ENCODE peak calls at places on chromosomes 3 and 15, in ten cellular contexts. One of them, this sample, is unnamed.
A peak's percentile ranks its signal among the peaks of the same experiment; 100 is the strongest.

GRCh38 chr3:35602395-35602936 is 36.9 kb upstream of the ARPP21 start:
- DNase-seq in Panc1: no peak
- DNase-seq in right lobe of liver: no peak
- DNase-seq in WERI-Rb-1: no peak
- DNase-seq in breast epithelium: no peak
- DNase-seq in body of pancreas: no peak
- DNase-seq in mucosa of descending colon: no peak
- DNase-seq in spleen: no peak
- DNase-seq in BE2C: no peak
- DNase-seq in neural progenitor cell: no peak
- DNase-seq in this sample: no peak

GRCh38 chr15:71802770-71803169 is 7.6 kb upstream of the NR2E3 start:
- DNase-seq in breast epithelium: no peak
- DNase-seq in WERI-Rb-1: no peak
- DNase-seq in spleen: no peak
- DNase-seq in neural progenitor cell: peak; percentile 47
- DNase-seq in BE2C: no peak
- DNase-seq in Panc1: no peak
- DNase-seq in mucosa of descending colon: no peak
- DNase-seq in body of pancreas: peak; percentile 36
- DNase-seq in right lobe of liver: no peak
- DNase-seq in this sample: no peak

GRCh38 chr3:78918361-78919020 is 849.3 kb downstream of the ROBO1 start:
- DNase-seq in spleen: no peak
- DNase-seq in mucosa of descending colon: no peak
- DNase-seq in body of pancreas: no peak
- DNase-seq in Panc1: no peak
- DNase-seq in right lobe of liver: no peak
- DNase-seq in WERI-Rb-1: no peak
- DNase-seq in neural progenitor cell: no peak
- DNase-seq in BE2C: no peak
- DNase-seq in breast epithelium: no peak
- DNase-seq in this sample: no peak

GRCh38 chr15:96337991-96338771 is 7.7 kb downstream of the NR2F2 start:
- DNase-seq in right lobe of liver: no peak
- DNase-seq in breast epithelium: no peak
- DNase-seq in neural progenitor cell: peak; percentile 4
- DNase-seq in body of pancreas: no peak
- DNase-seq in spleen: no peak
- DNase-seq in WERI-Rb-1: no peak
- DNase-seq in Panc1: no peak
- DNase-seq in BE2C: no peak
- DNase-seq in mucosa of descending colon: no peak
- DNase-seq in this sample: no peak

GRCh38 chr3:132726341-132726823 is 4.2 kb upstream of the NPHP3 start:
- DNase-seq in Panc1: no peak
- DNase-seq in body of pancreas: no peak
- DNase-seq in spleen: no peak
- DNase-seq in BE2C: no peak
- DNase-seq in breast epithelium: no peak
- DNase-seq in WERI-Rb-1: no peak
- DNase-seq in mucosa of descending colon: no peak
- DNase-seq in right lobe of liver: no peak
- DNase-seq in neural progenitor cell: peak; percentile 38
- DNase-seq in this sample: no peak

GRCh38 chr15:41104234-41104633 is 11.8 kb downstream of the INO80 start:
- DNase-seq in spleen: no peak
- DNase-seq in WERI-Rb-1: no peak
- DNase-seq in right lobe of liver: no peak
- DNase-seq in mucosa of descending colon: no peak
- DNase-seq in breast epithelium: no peak
- DNase-seq in body of pancreas: no peak
- DNase-seq in BE2C: no peak
- DNase-seq in neural progenitor cell: no peak
- DNase-seq in Panc1: no peak
- DNase-seq in this sample: no peak

GRCh38 chr3:89246326-89246725 is 138.9 kb downstream of the EPHA3 start:
- DNase-seq in body of pancreas: no peak
- DNase-seq in BE2C: no peak
- DNase-seq in mucosa of descending colon: no peak
- DNase-seq in spleen: no peak
- DNase-seq in Panc1: no peak
- DNase-seq in right lobe of liver: no peak
- DNase-seq in neural progenitor cell: peak; percentile 68
- DNase-seq in WERI-Rb-1: peak; percentile 18
- DNase-seq in breast epithelium: no peak
- DNase-seq in this sample: no peak

GRCh38 chr3:181402347-181402746 is 309.4 kb upstream of the SOX2 start:
- DNase-seq in body of pancreas: no peak
- DNase-seq in right lobe of liver: no peak
- DNase-seq in BE2C: no peak
- DNase-seq in mucosa of descending colon: peak; percentile 61
- DNase-seq in breast epithelium: no peak
- DNase-seq in spleen: no peak
- DNase-seq in neural progenitor cell: no peak
- DNase-seq in WERI-Rb-1: no peak
- DNase-seq in Panc1: no peak
- DNase-seq in this sample: no peak

GRCh38 chr3:167031364-167032049 is 348.6 kb downstream of the ZBBX start:
- DNase-seq in breast epithelium: no peak
- DNase-seq in Panc1: no peak
- DNase-seq in BE2C: no peak
- DNase-seq in mucosa of descending colon: no peak
- DNase-seq in right lobe of liver: no peak
- DNase-seq in body of pancreas: no peak
- DNase-seq in WERI-Rb-1: peak; percentile 41
- DNase-seq in neural progenitor cell: no peak
- DNase-seq in spleen: no peak
- DNase-seq in this sample: no peak

GRCh38 chr3:8981700-8982099 is 18.4 kb upstream of the RAD18 start:
- DNase-seq in body of pancreas: no peak
- DNase-seq in Panc1: no peak
- DNase-seq in right lobe of liver: no peak
- DNase-seq in WERI-Rb-1: no peak
- DNase-seq in spleen: no peak
- DNase-seq in breast epithelium: no peak
- DNase-seq in neural progenitor cell: no peak
- DNase-seq in mucosa of descending colon: no peak
- DNase-seq in BE2C: no peak
- DNase-seq in this sample: no peak

GRCh38 chr3:634511-634910 is 437.9 kb downstream of the CHL1 start:
- DNase-seq in spleen: no peak
- DNase-seq in body of pancreas: no peak
- DNase-seq in BE2C: no peak
- DNase-seq in WERI-Rb-1: no peak
- DNase-seq in mucosa of descending colon: no peak
- DNase-seq in Panc1: no peak
- DNase-seq in breast epithelium: no peak
- DNase-seq in neural progenitor cell: no peak
- DNase-seq in right lobe of liver: no peak
- DNase-seq in this sample: no peak

GRCh38 chr3:35078780-35079179 is 560.5 kb upstream of the ARPP21 start:
- DNase-seq in right lobe of liver: no peak
- DNase-seq in spleen: no peak
- DNase-seq in breast epithelium: no peak
- DNase-seq in WERI-Rb-1: no peak
- DNase-seq in mucosa of descending colon: no peak
- DNase-seq in Panc1: no peak
- DNase-seq in BE2C: no peak
- DNase-seq in neural progenitor cell: no peak
- DNase-seq in body of pancreas: no peak
- DNase-seq in this sample: no peak

GRCh38 chr3:10303785-10304184 is 11.0 kb upstream of the GHRL start:
- DNase-seq in Panc1: no peak
- DNase-seq in mucosa of descending colon: no peak
- DNase-seq in BE2C: no peak
- DNase-seq in spleen: no peak
- DNase-seq in right lobe of liver: no peak
- DNase-seq in neural progenitor cell: no peak
- DNase-seq in WERI-Rb-1: no peak
- DNase-seq in body of pancreas: no peak
- DNase-seq in breast epithelium: no peak
- DNase-seq in this sample: no peak

GRCh38 chr3:10299679-10300078 is 6.9 kb upstream of the GHRL start:
- DNase-seq in right lobe of liver: no peak
- DNase-seq in body of pancreas: no peak
- DNase-seq in neural progenitor cell: no peak
- DNase-seq in WERI-Rb-1: no peak
- DNase-seq in Panc1: no peak
- DNase-seq in spleen: no peak
- DNase-seq in mucosa of descending colon: no peak
- DNase-seq in BE2C: no peak
- DNase-seq in breast epithelium: no peak
- DNase-seq in this sample: no peak

GRCh38 chr3:10300087-10300486 is 7.3 kb upstream of the GHRL start:
- DNase-seq in right lobe of liver: no peak
- DNase-seq in breast epithelium: no peak
- DNase-seq in mucosa of descending colon: no peak
- DNase-seq in neural progenitor cell: no peak
- DNase-seq in Panc1: no peak
- DNase-seq in WERI-Rb-1: no peak
- DNase-seq in spleen: no peak
- DNase-seq in BE2C: no peak
- DNase-seq in body of pancreas: no peak
- DNase-seq in this sample: no peak

GRCh38 chr3:10303105-10303504 is 10.4 kb upstream of the GHRL start:
- DNase-seq in Panc1: no peak
- DNase-seq in breast epithelium: no peak
- DNase-seq in right lobe of liver: no peak
- DNase-seq in neural progenitor cell: no peak
- DNase-seq in WERI-Rb-1: no peak
- DNase-seq in mucosa of descending colon: no peak
- DNase-seq in BE2C: no peak
- DNase-seq in spleen: no peak
- DNase-seq in body of pancreas: no peak
- DNase-seq in this sample: no peak

DNA sequence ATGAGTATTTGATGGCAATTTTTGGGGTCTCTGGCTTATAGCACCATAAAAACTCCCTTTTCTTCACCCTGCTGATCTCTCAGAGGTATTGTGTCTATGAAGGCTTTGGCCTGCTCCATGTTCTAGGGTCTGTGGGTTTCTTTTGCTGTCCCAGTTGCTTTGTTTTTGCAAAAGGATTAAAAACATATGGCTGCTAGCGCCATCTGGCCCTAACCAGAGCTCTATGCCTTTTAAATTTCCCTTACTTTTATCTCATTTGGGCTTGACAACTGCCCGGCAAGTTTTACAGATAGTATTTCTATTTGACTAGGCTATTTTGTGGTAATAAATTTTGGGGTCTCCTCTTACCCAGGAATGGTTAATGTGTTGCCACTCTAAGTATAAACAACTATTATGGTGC is 6.4 kb upstream of the GHRL start:
- DNase-seq in neural progenitor cell: no peak
- DNase-seq in mucosa of descending colon: no peak
- DNase-seq in right lobe of liver: no peak
- DNase-seq in Panc1: no peak
- DNase-seq in breast epithelium: no peak
- DNase-seq in spleen: no peak
- DNase-seq in WERI-Rb-1: peak; percentile 33
- DNase-seq in body of pancreas: no peak
- DNase-seq in BE2C: no peak
- DNase-seq in this sample: no peak
- TF ChIP-seq CTCF in neural progenitor cell: no peak
- TF ChIP-seq CTCF in mucosa of descending colon: no peak
- TF ChIP-seq CTCF in right lobe of liver: no peak
- TF ChIP-seq CTCF in Panc1: no peak
- TF ChIP-seq CTCF in breast epithelium: no peak
- TF ChIP-seq CTCF in spleen: no peak
- TF ChIP-seq CTCF in WERI-Rb-1: peak; percentile 15
- TF ChIP-seq CTCF in body of pancreas: no peak
- TF ChIP-seq CTCF in BE2C: no peak
- TF ChIP-seq CTCF in this sample: peak; percentile 13

DNA sequence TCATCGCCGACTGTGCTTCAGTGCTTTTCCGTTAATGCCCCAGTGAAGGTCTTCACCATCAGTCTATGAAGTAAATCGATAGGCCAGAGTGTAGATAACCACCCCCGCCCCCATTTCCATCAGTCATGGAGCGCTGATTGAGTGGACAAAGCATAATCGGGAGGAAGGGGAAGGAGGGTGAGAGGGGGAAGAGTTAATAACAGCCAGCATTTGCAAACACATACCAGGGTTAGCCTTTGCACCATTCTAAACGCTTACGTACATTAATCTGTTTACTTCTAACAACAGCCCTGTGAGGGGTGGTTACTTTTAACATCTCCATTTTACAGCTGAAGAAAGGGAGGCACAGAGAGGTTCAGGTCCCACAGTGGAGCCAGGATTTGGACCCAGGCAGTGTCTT is 26.8 kb downstream of the EDEM1 start:
- DNase-seq in breast epithelium: no peak
- DNase-seq in spleen: no peak
- DNase-seq in body of pancreas: no peak
- DNase-seq in WERI-Rb-1: no peak
- DNase-seq in right lobe of liver: no peak
- DNase-seq in mucosa of descending colon: no peak
- DNase-seq in BE2C: no peak
- DNase-seq in neural progenitor cell: no peak
- DNase-seq in Panc1: no peak
- DNase-seq in this sample: no peak
- H3K36me3 ChIP-seq in breast epithelium: peaks cover 11% of the 10 kb centered on the region
- H3K36me3 ChIP-seq in spleen: peaks cover 97% of the 10 kb centered on the region
- H3K36me3 ChIP-seq in body of pancreas: peaks cover 61% of the 10 kb centered on the region
- H3K36me3 ChIP-seq in WERI-Rb-1: peaks cover 58% of the 10 kb centered on the region
- H3K36me3 ChIP-seq in right lobe of liver: peaks cover 12% of the 10 kb centered on the region
- H3K36me3 ChIP-seq in mucosa of descending colon: peaks cover 14% of the 10 kb centered on the region
- H3K36me3 ChIP-seq in BE2C: no peaks in the 10 kb centered on the region
- H3K36me3 ChIP-seq in neural progenitor cell: no peaks in the 10 kb centered on the region
- H3K36me3 ChIP-seq in Panc1: peaks cover 3% of the 10 kb centered on the region
- H3K36me3 ChIP-seq in this sample: peaks cover 96% of the 10 kb centered on the region

DNA sequence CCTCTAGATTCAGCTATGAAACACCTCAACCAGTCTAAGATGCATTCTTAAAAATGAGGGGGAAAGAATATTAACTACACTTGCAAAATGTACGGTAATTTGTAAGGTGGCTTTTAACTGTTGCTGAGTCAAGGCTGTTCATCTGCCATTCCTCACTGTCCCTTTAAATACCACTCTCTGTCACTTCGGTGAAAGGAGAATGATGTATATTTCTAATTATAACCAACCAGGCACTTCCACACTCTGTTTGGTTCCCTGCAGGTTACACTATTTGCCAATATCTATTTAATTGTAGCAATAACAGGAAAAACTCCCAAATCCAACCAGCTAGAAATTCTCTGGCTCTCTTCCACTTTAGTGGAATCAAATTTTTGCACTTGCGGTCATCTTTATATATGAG is 70.5 kb upstream of the SLCO3A1 start:
- DNase-seq in body of pancreas: no peak
- DNase-seq in spleen: no peak
- DNase-seq in breast epithelium: no peak
- DNase-seq in right lobe of liver: no peak
- DNase-seq in neural progenitor cell: no peak
- DNase-seq in Panc1: no peak
- DNase-seq in WERI-Rb-1: no peak
- DNase-seq in BE2C: no peak
- DNase-seq in mucosa of descending colon: no peak
- DNase-seq in this sample: no peak
- TF ChIP-seq CTCF in body of pancreas: no peak
- TF ChIP-seq CTCF in spleen: no peak
- TF ChIP-seq CTCF in breast epithelium: no peak
- TF ChIP-seq CTCF in right lobe of liver: no peak
- TF ChIP-seq CTCF in neural progenitor cell: no peak
- TF ChIP-seq CTCF in Panc1: no peak
- TF ChIP-seq CTCF in WERI-Rb-1: no peak
- TF ChIP-seq CTCF in BE2C: no peak
- TF ChIP-seq CTCF in mucosa of descending colon: no peak
- TF ChIP-seq CTCF in this sample: no peak

GRCh38 chr3:45966969-45967640 is 23.8 kb downstream of the CXCR6 start:
- DNase-seq in neural progenitor cell: no peak
- DNase-seq in spleen: no peak
- DNase-seq in Panc1: no peak
- DNase-seq in right lobe of liver: no peak
- DNase-seq in breast epithelium: no peak
- DNase-seq in body of pancreas: no peak
- DNase-seq in BE2C: no peak
- DNase-seq in WERI-Rb-1: no peak
- DNase-seq in mucosa of descending colon: no peak
- DNase-seq in this sample: no peak
- H3K36me3 ChIP-seq in neural progenitor cell: no peaks in the 10 kb centered on the region
- H3K36me3 ChIP-seq in spleen: peaks cover 69% of the 10 kb centered on the region
- H3K36me3 ChIP-seq in Panc1: no peaks in the 10 kb centered on the region
- H3K36me3 ChIP-seq in right lobe of liver: peaks cover 5% of the 10 kb centered on the region
- H3K36me3 ChIP-seq in breast epithelium: peaks cover 17% of the 10 kb centered on the region
- H3K36me3 ChIP-seq in body of pancreas: peaks cover 51% of the 10 kb centered on the region
- H3K36me3 ChIP-seq in BE2C: no peaks in the 10 kb centered on the region
- H3K36me3 ChIP-seq in WERI-Rb-1: peaks cover 93% of the 10 kb centered on the region
- H3K36me3 ChIP-seq in mucosa of descending colon: peaks cover 13% of the 10 kb centered on the region
- H3K36me3 ChIP-seq in this sample: peaks cover 50% of the 10 kb centered on the region

This sample was measured in RWPE2.